ENCODE peak calls at places on chromosome 19, in four cellular contexts. I is lower leg skin, E is anterior cingulate cortex, F is RWPE1. K is an unnamed sample.

GRCh38 chr19:16283103-16283469 is 41.5 kb upstream of the KLF2 start:
- DNase-seq in F (no peak), I (no peak), E (no peak), K (no peak)

GRCh38 chr19:10230155-10230903 is 802 bp downstream of the S1PR2 start:
- DNase-seq in F (no peak), E (no peak), I (peak; percentile 92), K (no peak)

GRCh38 chr19:29478578-29479565 is 46.9 kb upstream of the VSTM2B start:
- DNase-seq in E (peak; percentile 34), F (no peak), I (peak; percentile 74), K (no peak)

GRCh38 chr19:51124729-51125128 is at the start of gene SIGLEC9:
- DNase-seq in E (no peak), I (no peak), F (no peak), K (no peak)

GRCh38 chr19:37361994-37362393 is 8.9 kb upstream of the ZNF527 start:
- DNase-seq in E (no peak), I (no peak), F (no peak), K (no peak)

GRCh38 chr19:18697680-18698079 is 14.2 kb downstream of the CRTC1 start:
- DNase-seq in F (no peak), I (no peak), E (no peak), K (no peak)

GRCh38 chr19:34707661-34708060 is 26.4 kb upstream of the ZNF181 start:
- DNase-seq in I (no peak), E (no peak), F (no peak), K (no peak)

GRCh38 chr19:32542477-32543106 is 38.4 kb upstream of the PDCD5 start:
- DNase-seq in F (no peak), E (no peak), I (peak; percentile 36), K (no peak)

GRCh38 chr19:53463263-53463662 is 4.3 kb upstream of the ZNF813 start:
- DNase-seq in I (no peak), E (peak; percentile 55), F (no peak), K (no peak)

GRCh38 chr19:18731562-18732008 is 48.1 kb downstream of the CRTC1 start:
- DNase-seq in I (no peak), E (no peak), F (peak; percentile 23), K (no peak)

GRCh38 chr19:19271828-19272599 is 1.1 kb downstream of the TM6SF2 start:
- DNase-seq in I (no peak), E (no peak), F (no peak), K (no peak)

GRCh38 chr19:28961772-28962500 is 251.0 kb downstream of the UQCRFS1 start:
- DNase-seq in I (no peak), F (no peak), E (no peak), K (no peak)

GRCh38 chr19:41616785-41617621 is 9.9 kb downstream of the CEACAM4 start:
- DNase-seq in I (no peak), E (no peak), F (peak; percentile 34), K (no peak)

GRCh38 chr19:41548954-41549688 is 26.8 kb upstream of the CEACAM21 start:
- DNase-seq in I (no peak), F (no peak), E (no peak), K (no peak)

K was measured in thoracic aorta.